ENCODE peak calls at places on chromosomes 2 and 18, in four cellular contexts. K, P, H and D are unnamed samples.

GRCh38 chr2:219570924-219571310 is 422 bp downstream of the OBSL1 start:
- ATAC-seq in K (peak; percentile 9), P (no peak), H (peak; percentile 6), D (peak; percentile 60)

GRCh38 chr2:72185166-72185565 is 37.5 kb upstream of the CYP26B1 start:
- ATAC-seq in K (no peak), P (no peak), H (no peak), D (no peak)

GRCh38 chr2:99682280-99683060 is 192.7 kb upstream of the REV1 start:
- ATAC-seq in K (no peak), P (no peak), H (no peak), D (no peak)

GRCh38 chr18:10122116-10122515 is 208.3 kb downstream of the VAPA start:
- ATAC-seq in K (peak; percentile 91), P (peak; percentile 78), H (peak; percentile 71), D (peak; percentile 13)

GRCh38 chr2:209609531-209609930 is 162.1 kb upstream of the UNC80 start:
- ATAC-seq in K (no peak), P (no peak), H (no peak), D (no peak)

GRCh38 chr2:151290467-151290866 is 999 bp upstream of the NMI start:
- ATAC-seq in K (peak; percentile 4), P (no peak), H (no peak), D (no peak)

GRCh38 chr2:105627530-105627929 is 117.2 kb upstream of the NCK2 start:
- ATAC-seq in K (no peak), P (no peak), H (no peak), D (no peak)

GRCh38 chr2:17799301-17800126 is 16.7 kb upstream of the MSGN1 start:
- ATAC-seq in K (no peak), P (no peak), H (no peak), D (no peak)

GRCh38 chr2:61690078-61690477 is 151.9 kb upstream of the XPO1 start:
- ATAC-seq in K (no peak), P (no peak), H (no peak), D (no peak)

GRCh38 chr18:64566461-64566860 is 417.6 kb upstream of the LINC00305 start:
- ATAC-seq in K (no peak), P (no peak), H (no peak), D (no peak)

GRCh38 chr2:190819835-190820234 is 60.8 kb upstream of the GLS start:
- ATAC-seq in K (no peak), P (no peak), H (no peak), D (peak; percentile 63)

GRCh38 chr2:240296611-240297552 is 138.6 kb upstream of the GPC1 start:
- ATAC-seq in K (no peak), P (no peak), H (peak; percentile 92), D (no peak)

GRCh38 chr2:127365211-127365643 is 22.5 kb downstream of the MAP3K2 start:
- ATAC-seq in K (peak; percentile 31), P (no peak), H (no peak), D (no peak)

GRCh38 chr2:207768168-207768890 is 1.4 kb downstream of the FZD5 start:
- ATAC-seq in K (peak; percentile 3), P (no peak), H (no peak), D (no peak)

GRCh38 chr18:58443671-58444070 is 185.2 kb downstream of the ALPK2 start:
- ATAC-seq in K (no peak), P (no peak), H (no peak), D (no peak)

GRCh38 chr2:101395545-101396351 is 8.4 kb upstream of the CREG2 start:
- ATAC-seq in K (no peak), P (no peak), H (no peak), D (no peak)

GRCh38 chr18:11553098-11553940 is 56.1 kb upstream of the SLC35G4 start:
- ATAC-seq in K (peak; percentile 93), P (peak; percentile 75), H (peak; percentile 23), D (peak; percentile 50)

GRCh38 chr2:138028538-138028937 is 64.3 kb downstream of the HNMT start:
- ATAC-seq in K (peak; percentile 72), P (peak; percentile 50), H (no peak), D (peak; percentile 51)

GRCh38 chr2:134284119-134284670 is 30.3 kb downstream of the MGAT5 start:
- ATAC-seq in K (no peak), P (no peak), H (no peak), D (no peak)

GRCh38 chr2:231573698-231574421 is 18.8 kb upstream of the TEX44 start:
- ATAC-seq in K (no peak), P (no peak), H (no peak), D (no peak)

GRCh38 chr2:237588044-237588696 is 2.4 kb downstream of the RAB17 start:
- ATAC-seq in K (no peak), P (no peak), H (no peak), D (no peak)

GRCh38 chr2:98172150-98172765 is 85.3 kb downstream of the VWA3B start:
- ATAC-seq in K (no peak), P (no peak), H (peak; percentile 78), D (no peak)

GRCh38 chr2:222878877-222879601 is 18.2 kb downstream of the ACSL3 start:
- ATAC-seq in K (peak; percentile 73), P (no peak), H (no peak), D (no peak)

GRCh38 chr2:219271021-219271420 is 8.1 kb upstream of the DNAJB2 start:
- ATAC-seq in K (no peak), P (no peak), H (no peak), D (no peak)

GRCh38 chr18:60053747-60054304 is 154.0 kb downstream of the PMAIP1 start:
- ATAC-seq in K (peak; percentile 53), P (no peak), H (no peak), D (peak; percentile 50)

GRCh38 chr2:24658531-24659202 is 134.5 kb downstream of the PTRHD1 start:
- ATAC-seq in K (peak; percentile 72), P (no peak), H (peak; percentile 75), D (no peak)

GRCh38 chr2:95232232-95232631 is 24.9 kb downstream of the ZNF892 start:
- ATAC-seq in K (peak; percentile 50), P (no peak), H (no peak), D (no peak)

GRCh38 chr2:120279708-120280107 is 27.1 kb downstream of the RALB start:
- ATAC-seq in K (peak; percentile 30), P (peak; percentile 11), H (no peak), D (no peak)

GRCh38 chr2:175414872-175415487 is 233.5 kb upstream of the ATP5MC3 start:
- ATAC-seq in K (peak; percentile 90), P (peak; percentile 62), H (peak; percentile 58), D (no peak)

GRCh38 chr2:149084924-149085795 is 46.7 kb downstream of the LYPD6B start:
- ATAC-seq in K (peak; percentile 85), P (peak; percentile 53), H (no peak), D (no peak)

GRCh38 chr2:179243046-179243445 is 21.6 kb downstream of the SESTD1 start:
- ATAC-seq in K (no peak), P (no peak), H (no peak), D (no peak)

GRCh38 chr18:25234740-25235345 is 117.1 kb downstream of the ZNF521 start:
- ATAC-seq in K (no peak), P (no peak), H (no peak), D (no peak)
- H3K4me1 ChIP-seq in K (peaks cover 24% of the 10 kb centered on the region), P (peaks cover 6% of the 10 kb centered on the region), H (peaks cover 2% of the 10 kb centered on the region), D (no peaks in the 10 kb centered on the region)

GRCh38 chr2:234091432-234091879 is 41.0 kb downstream of the SPP2 start:
- ATAC-seq in K (peak; percentile 69), P (no peak), H (no peak), D (no peak)
- H3K27ac ChIP-seq in K (no peak overlapping the region), P (no peak overlapping the region), H (no peak overlapping the region), D (no peak overlapping the region)

GRCh38 chr18:65750421-65751144 is at the start of gene CDH7:
- ATAC-seq in K (no peak), P (no peak), H (peak; percentile 44), D (peak; percentile 14)

GRCh38 chr18:65751145-65752085 is 603 bp downstream of the CDH7 start:
- ATAC-seq in K (no peak), P (no peak), H (peak; percentile 29), D (no peak)

GRCh38 chr18:65752625-65753325 is 2.0 kb downstream of the CDH7 start:
- ATAC-seq in K (no peak), P (no peak), H (no peak), D (no peak)

GRCh38 chr18:65748321-65748720 is 2.5 kb upstream of the CDH7 start:
- ATAC-seq in K (no peak), P (no peak), H (no peak), D (no peak)

DNA sequence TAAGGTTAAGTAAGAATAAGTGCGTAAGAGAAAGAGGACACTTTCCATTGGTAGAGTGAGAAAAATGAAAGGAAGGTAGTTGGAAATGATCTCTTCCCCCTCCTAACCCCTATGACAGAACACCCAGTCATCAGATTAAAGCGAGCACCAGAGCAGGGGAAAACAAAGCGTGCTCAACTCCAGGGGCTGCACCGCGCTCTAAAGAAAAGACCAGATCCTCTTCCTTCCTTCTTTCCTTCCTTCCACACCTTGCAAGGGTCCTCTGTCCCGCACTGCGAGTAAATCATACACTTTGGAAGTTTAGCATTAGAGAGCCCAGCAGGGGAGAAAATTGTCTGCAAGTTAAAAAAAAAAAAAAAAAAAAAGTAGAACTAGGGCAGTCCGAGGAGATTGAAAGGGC is 931 bp upstream of the CDH7 start:
- ATAC-seq in K (no peak), P (no peak), H (no peak), D (no peak)
- H3K4me3 ChIP-seq in K (no peak overlapping the region), P (no peak overlapping the region), H (no peak overlapping the region), D (no peak overlapping the region)

GRCh38 chr2:112683550-112684414 is 37.0 kb upstream of the NT5DC4 start:
- ATAC-seq in K (no peak), P (no peak), H (no peak), D (no peak)

GRCh38 chr2:112685167-112685884 is 35.5 kb upstream of the NT5DC4 start:
- ATAC-seq in K (no peak), P (no peak), H (no peak), D (no peak)

GRCh38 chr2:112686348-112687217 is 34.2 kb upstream of the NT5DC4 start:
- ATAC-seq in K (no peak), P (no peak), H (no peak), D (no peak)

GRCh38 chr2:112682101-112682500 is 36.4 kb downstream of the SLC20A1 start:
- ATAC-seq in K (no peak), P (no peak), H (no peak), D (no peak)

GRCh38 chr2:112684415-112684775 is 36.4 kb upstream of the NT5DC4 start:
- ATAC-seq in K (no peak), P (no peak), H (no peak), D (no peak)
- H3K4me1 ChIP-seq in K (no peaks in the 10 kb centered on the region), P (peaks cover 11% of the 10 kb centered on the region), H (no peaks in the 10 kb centered on the region), D (peaks cover 15% of the 10 kb centered on the region)

GRCh38 chr2:43340066-43340465 is 113.7 kb upstream of the ZFP36L2 start:
- ATAC-seq in K (no peak), P (no peak), H (no peak), D (peak; percentile 65)
- H3K27ac ChIP-seq in K (no peak overlapping the region), P (peak overlapping the region; percentile 66), H (peak overlapping the region; percentile 64), D (peak overlapping the region; percentile 85)

DNA sequence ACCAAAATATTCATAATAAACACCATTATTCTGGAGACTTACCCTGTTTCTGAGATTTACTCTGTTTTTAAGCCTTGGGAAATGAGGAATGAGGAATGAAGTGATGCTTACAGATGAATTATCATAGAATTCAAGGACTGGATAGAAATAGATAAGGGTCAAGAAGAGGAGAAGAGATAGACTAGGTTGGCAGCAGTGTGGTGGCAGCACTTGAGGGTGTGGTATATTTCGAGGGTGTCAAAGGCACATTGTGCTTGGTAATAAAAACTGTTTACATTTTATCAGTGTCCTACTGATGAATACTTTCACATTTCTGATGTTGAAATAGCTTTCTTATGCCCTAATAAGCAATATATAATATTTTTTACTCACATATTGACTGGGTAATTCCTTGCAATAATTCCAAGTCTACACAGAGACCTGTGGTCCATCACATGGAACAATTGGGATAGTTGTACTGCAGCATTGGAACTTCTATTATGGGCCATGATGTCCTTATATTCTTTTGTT is 3.4 kb downstream of the TFPI start:
- ATAC-seq in K (peak; percentile 3), P (no peak), H (no peak), D (no peak)
- H3K4me3 ChIP-seq in K (no peak overlapping the region), P (no peak overlapping the region), H (peak overlapping the region; percentile 26), D (peak overlapping the region; percentile 3)